ENCODE peak calls at places on chromosomes 1 and 21, in eight cellular contexts. One of them, this sample, is unnamed.

GRCh38 chr1:201113451-201114244 is 1.4 kb upstream of the CACNA1S start:
- DNase-seq in GF-D8: no peak
- DNase-seq in Panc1: no peak
- DNase-seq in neural progenitor cell: no peak
- DNase-seq in activated T-cell treated with anti-CD3 and anti-CD28 coated beads for 1 hour: no peak
- DNase-seq in iris pigment epithelial cell: no peak
- DNase-seq in HT1080: no peak
- DNase-seq in hepatic stellate cell: no peak
- DNase-seq in this sample: no peak

GRCh38 chr1:10561497-10561896 is 86.7 kb downstream of the PEX14 start:
- DNase-seq in hepatic stellate cell: no peak
- DNase-seq in GF-D8: peak
- DNase-seq in iris pigment epithelial cell: peak
- DNase-seq in Panc1: no peak
- DNase-seq in neural progenitor cell: no peak
- DNase-seq in activated T-cell treated with anti-CD3 and anti-CD28 coated beads for 1 hour: no peak
- DNase-seq in HT1080: no peak
- DNase-seq in this sample: no peak

GRCh38 chr1:7313081-7313546 is 458.0 kb upstream of the VAMP3 start:
- DNase-seq in GF-D8: no peak
- DNase-seq in HT1080: peak
- DNase-seq in hepatic stellate cell: no peak
- DNase-seq in iris pigment epithelial cell: peak
- DNase-seq in activated T-cell treated with anti-CD3 and anti-CD28 coated beads for 1 hour: no peak
- DNase-seq in neural progenitor cell: no peak
- DNase-seq in Panc1: no peak
- DNase-seq in this sample: no peak

GRCh38 chr1:189149547-189150375 is 1327.9 kb downstream of the BRINP3 start:
- DNase-seq in iris pigment epithelial cell: no peak
- DNase-seq in HT1080: no peak
- DNase-seq in hepatic stellate cell: no peak
- DNase-seq in activated T-cell treated with anti-CD3 and anti-CD28 coated beads for 1 hour: no peak
- DNase-seq in GF-D8: no peak
- DNase-seq in neural progenitor cell: peak
- DNase-seq in Panc1: no peak
- DNase-seq in this sample: no peak

GRCh38 chr1:175222296-175222938 is 29.8 kb upstream of the KIAA0040 start:
- DNase-seq in hepatic stellate cell: no peak
- DNase-seq in Panc1: no peak
- DNase-seq in GF-D8: no peak
- DNase-seq in neural progenitor cell: no peak
- DNase-seq in activated T-cell treated with anti-CD3 and anti-CD28 coated beads for 1 hour: no peak
- DNase-seq in HT1080: no peak
- DNase-seq in iris pigment epithelial cell: no peak
- DNase-seq in this sample: no peak

GRCh38 chr1:43348809-43349593 is 9.8 kb upstream of the CDC20 start:
- DNase-seq in activated T-cell treated with anti-CD3 and anti-CD28 coated beads for 1 hour: no peak
- DNase-seq in iris pigment epithelial cell: peak
- DNase-seq in GF-D8: no peak
- DNase-seq in neural progenitor cell: peak
- DNase-seq in Panc1: peak
- DNase-seq in HT1080: peak
- DNase-seq in hepatic stellate cell: peak
- DNase-seq in this sample: peak

GRCh38 chr1:16253332-16253922 is 16.4 kb upstream of the CPLANE2 start:
- DNase-seq in activated T-cell treated with anti-CD3 and anti-CD28 coated beads for 1 hour: no peak
- DNase-seq in iris pigment epithelial cell: no peak
- DNase-seq in neural progenitor cell: no peak
- DNase-seq in hepatic stellate cell: no peak
- DNase-seq in Panc1: no peak
- DNase-seq in GF-D8: no peak
- DNase-seq in HT1080: no peak
- DNase-seq in this sample: no peak

GRCh38 chr1:9687120-9687875 is 35.8 kb downstream of the PIK3CD start:
- DNase-seq in HT1080: peak
- DNase-seq in neural progenitor cell: peak
- DNase-seq in iris pigment epithelial cell: peak
- DNase-seq in activated T-cell treated with anti-CD3 and anti-CD28 coated beads for 1 hour: peak
- DNase-seq in hepatic stellate cell: peak
- DNase-seq in GF-D8: no peak
- DNase-seq in Panc1: no peak
- DNase-seq in this sample: no peak

GRCh38 chr1:27342778-27343638 is 1.2 kb downstream of the SYTL1 start:
- DNase-seq in iris pigment epithelial cell: no peak
- DNase-seq in neural progenitor cell: peak
- DNase-seq in Panc1: no peak
- DNase-seq in activated T-cell treated with anti-CD3 and anti-CD28 coated beads for 1 hour: peak
- DNase-seq in hepatic stellate cell: no peak
- DNase-seq in HT1080: no peak
- DNase-seq in GF-D8: peak
- DNase-seq in this sample: no peak

GRCh38 chr1:117886101-117886795 is 43.2 kb downstream of the GDAP2 start:
- DNase-seq in iris pigment epithelial cell: peak
- DNase-seq in HT1080: peak
- DNase-seq in Panc1: no peak
- DNase-seq in neural progenitor cell: no peak
- DNase-seq in hepatic stellate cell: peak
- DNase-seq in activated T-cell treated with anti-CD3 and anti-CD28 coated beads for 1 hour: no peak
- DNase-seq in GF-D8: no peak
- DNase-seq in this sample: no peak

GRCh38 chr1:57796609-57797008 is 372.7 kb upstream of the DAB1 start:
- DNase-seq in activated T-cell treated with anti-CD3 and anti-CD28 coated beads for 1 hour: no peak
- DNase-seq in iris pigment epithelial cell: peak
- DNase-seq in HT1080: peak
- DNase-seq in GF-D8: no peak
- DNase-seq in hepatic stellate cell: no peak
- DNase-seq in neural progenitor cell: no peak
- DNase-seq in Panc1: no peak
- DNase-seq in this sample: no peak

GRCh38 chr1:23202263-23202749 is 15.0 kb downstream of the HTR1D start:
- DNase-seq in GF-D8: peak
- DNase-seq in HT1080: peak
- DNase-seq in neural progenitor cell: no peak
- DNase-seq in Panc1: no peak
- DNase-seq in iris pigment epithelial cell: peak
- DNase-seq in activated T-cell treated with anti-CD3 and anti-CD28 coated beads for 1 hour: no peak
- DNase-seq in hepatic stellate cell: peak
- DNase-seq in this sample: no peak

GRCh38 chr1:237065903-237066302 is 23.9 kb downstream of the RYR2 start:
- DNase-seq in iris pigment epithelial cell: no peak
- DNase-seq in activated T-cell treated with anti-CD3 and anti-CD28 coated beads for 1 hour: no peak
- DNase-seq in neural progenitor cell: no peak
- DNase-seq in GF-D8: no peak
- DNase-seq in Panc1: no peak
- DNase-seq in hepatic stellate cell: no peak
- DNase-seq in HT1080: no peak
- DNase-seq in this sample: no peak

GRCh38 chr1:236603896-236604217 is 459 bp downstream of the HEATR1 start:
- DNase-seq in activated T-cell treated with anti-CD3 and anti-CD28 coated beads for 1 hour: no peak
- DNase-seq in hepatic stellate cell: peak
- DNase-seq in HT1080: no peak
- DNase-seq in Panc1: no peak
- DNase-seq in GF-D8: no peak
- DNase-seq in iris pigment epithelial cell: peak
- DNase-seq in neural progenitor cell: no peak
- DNase-seq in this sample: no peak

GRCh38 chr1:11654571-11655262 is at the start of gene FBXO44:
- DNase-seq in Panc1: no peak
- DNase-seq in HT1080: no peak
- DNase-seq in hepatic stellate cell: no peak
- DNase-seq in activated T-cell treated with anti-CD3 and anti-CD28 coated beads for 1 hour: peak
- DNase-seq in neural progenitor cell: peak
- DNase-seq in iris pigment epithelial cell: no peak
- DNase-seq in GF-D8: no peak
- DNase-seq in this sample: no peak

GRCh38 chr1:4868521-4868920 is 214.1 kb downstream of the AJAP1 start:
- DNase-seq in activated T-cell treated with anti-CD3 and anti-CD28 coated beads for 1 hour: no peak
- DNase-seq in hepatic stellate cell: no peak
- DNase-seq in Panc1: no peak
- DNase-seq in iris pigment epithelial cell: no peak
- DNase-seq in GF-D8: no peak
- DNase-seq in HT1080: no peak
- DNase-seq in neural progenitor cell: no peak
- DNase-seq in this sample: no peak

GRCh38 chr1:61807606-61808005 is 65.3 kb downstream of the PATJ start:
- DNase-seq in Panc1: no peak
- DNase-seq in HT1080: no peak
- DNase-seq in iris pigment epithelial cell: no peak
- DNase-seq in hepatic stellate cell: no peak
- DNase-seq in GF-D8: no peak
- DNase-seq in neural progenitor cell: no peak
- DNase-seq in activated T-cell treated with anti-CD3 and anti-CD28 coated beads for 1 hour: no peak
- DNase-seq in this sample: no peak

GRCh38 chr1:116318897-116319296 is 54.1 kb upstream of the ATP1A1 start:
- DNase-seq in Panc1: no peak
- DNase-seq in GF-D8: no peak
- DNase-seq in HT1080: no peak
- DNase-seq in neural progenitor cell: no peak
- DNase-seq in activated T-cell treated with anti-CD3 and anti-CD28 coated beads for 1 hour: no peak
- DNase-seq in iris pigment epithelial cell: no peak
- DNase-seq in hepatic stellate cell: no peak
- DNase-seq in this sample: no peak

GRCh38 chr21:29017639-29018237 is 1.4 kb downstream of the RWDD2B start:
- DNase-seq in hepatic stellate cell: no peak
- DNase-seq in GF-D8: peak
- DNase-seq in iris pigment epithelial cell: no peak
- DNase-seq in HT1080: no peak
- DNase-seq in activated T-cell treated with anti-CD3 and anti-CD28 coated beads for 1 hour: no peak
- DNase-seq in Panc1: no peak
- DNase-seq in neural progenitor cell: no peak
- DNase-seq in this sample: no peak

GRCh38 chr1:169115891-169116585 is 9.5 kb downstream of the ATP1B1 start:
- DNase-seq in HT1080: no peak
- DNase-seq in GF-D8: no peak
- DNase-seq in iris pigment epithelial cell: peak
- DNase-seq in neural progenitor cell: no peak
- DNase-seq in hepatic stellate cell: no peak
- DNase-seq in activated T-cell treated with anti-CD3 and anti-CD28 coated beads for 1 hour: no peak
- DNase-seq in Panc1: no peak
- DNase-seq in this sample: no peak

GRCh38 chr1:219420913-219421312 is 192.0 kb downstream of the ZC3H11B start:
- DNase-seq in activated T-cell treated with anti-CD3 and anti-CD28 coated beads for 1 hour: no peak
- DNase-seq in Panc1: no peak
- DNase-seq in GF-D8: no peak
- DNase-seq in neural progenitor cell: no peak
- DNase-seq in iris pigment epithelial cell: no peak
- DNase-seq in HT1080: no peak
- DNase-seq in hepatic stellate cell: no peak
- DNase-seq in this sample: no peak

GRCh38 chr1:153607381-153607780 is 5.6 kb downstream of the S100A16 start:
- DNase-seq in Panc1: no peak
- DNase-seq in iris pigment epithelial cell: no peak
- DNase-seq in hepatic stellate cell: no peak
- DNase-seq in HT1080: no peak
- DNase-seq in activated T-cell treated with anti-CD3 and anti-CD28 coated beads for 1 hour: no peak
- DNase-seq in GF-D8: no peak
- DNase-seq in neural progenitor cell: no peak
- DNase-seq in this sample: no peak

GRCh38 chr1:50929376-50929958 is 30.6 kb downstream of the FAF1 start:
- DNase-seq in HT1080: peak
- DNase-seq in iris pigment epithelial cell: peak
- DNase-seq in neural progenitor cell: peak
- DNase-seq in GF-D8: peak
- DNase-seq in Panc1: peak
- DNase-seq in activated T-cell treated with anti-CD3 and anti-CD28 coated beads for 1 hour: no peak
- DNase-seq in hepatic stellate cell: peak
- DNase-seq in this sample: no peak

GRCh38 chr1:113783254-113784103 is 24.2 kb upstream of the PHTF1 start:
- DNase-seq in HT1080: peak
- DNase-seq in GF-D8: peak
- DNase-seq in activated T-cell treated with anti-CD3 and anti-CD28 coated beads for 1 hour: no peak
- DNase-seq in Panc1: no peak
- DNase-seq in iris pigment epithelial cell: peak
- DNase-seq in hepatic stellate cell: peak
- DNase-seq in neural progenitor cell: no peak
- DNase-seq in this sample: no peak

GRCh38 chr1:179976970-179977651 is 22.5 kb downstream of the CEP350 start:
- DNase-seq in Panc1: no peak
- DNase-seq in GF-D8: no peak
- DNase-seq in hepatic stellate cell: no peak
- DNase-seq in iris pigment epithelial cell: no peak
- DNase-seq in activated T-cell treated with anti-CD3 and anti-CD28 coated beads for 1 hour: no peak
- DNase-seq in HT1080: no peak
- DNase-seq in neural progenitor cell: peak
- DNase-seq in this sample: no peak

GRCh38 chr1:18949689-18950414 is 6.6 kb downstream of the IFFO2 start:
- DNase-seq in GF-D8: no peak
- DNase-seq in hepatic stellate cell: peak
- DNase-seq in iris pigment epithelial cell: peak
- DNase-seq in Panc1: no peak
- DNase-seq in activated T-cell treated with anti-CD3 and anti-CD28 coated beads for 1 hour: no peak
- DNase-seq in neural progenitor cell: peak
- DNase-seq in HT1080: no peak
- DNase-seq in this sample: no peak

GRCh38 chr1:30808067-30808662 is 50.6 kb upstream of the LAPTM5 start:
- DNase-seq in iris pigment epithelial cell: no peak
- DNase-seq in hepatic stellate cell: no peak
- DNase-seq in Panc1: no peak
- DNase-seq in HT1080: no peak
- DNase-seq in neural progenitor cell: no peak
- DNase-seq in GF-D8: no peak
- DNase-seq in activated T-cell treated with anti-CD3 and anti-CD28 coated beads for 1 hour: no peak
- DNase-seq in this sample: no peak

GRCh38 chr1:219659682-219660081 is 46.8 kb upstream of the ZC3H11B start:
- DNase-seq in HT1080: peak
- DNase-seq in activated T-cell treated with anti-CD3 and anti-CD28 coated beads for 1 hour: no peak
- DNase-seq in hepatic stellate cell: no peak
- DNase-seq in neural progenitor cell: no peak
- DNase-seq in Panc1: no peak
- DNase-seq in GF-D8: no peak
- DNase-seq in iris pigment epithelial cell: peak
- DNase-seq in this sample: no peak

GRCh38 chr1:25031601-25031965 is 101.5 kb upstream of the RUNX3 start:
- DNase-seq in iris pigment epithelial cell: no peak
- DNase-seq in Panc1: no peak
- DNase-seq in neural progenitor cell: no peak
- DNase-seq in hepatic stellate cell: no peak
- DNase-seq in GF-D8: no peak
- DNase-seq in activated T-cell treated with anti-CD3 and anti-CD28 coated beads for 1 hour: peak
- DNase-seq in HT1080: no peak
- DNase-seq in this sample: no peak

GRCh38 chr21:34261841-34262832 is 101.7 kb upstream of the KCNE2 start:
- DNase-seq in iris pigment epithelial cell: no peak
- DNase-seq in neural progenitor cell: no peak
- DNase-seq in activated T-cell treated with anti-CD3 and anti-CD28 coated beads for 1 hour: no peak
- DNase-seq in hepatic stellate cell: no peak
- DNase-seq in HT1080: no peak
- DNase-seq in Panc1: no peak
- DNase-seq in GF-D8: no peak
- DNase-seq in this sample: no peak

GRCh38 chr21:45353200-45353599 is 51.8 kb upstream of the COL18A1 start:
- DNase-seq in hepatic stellate cell: no peak
- DNase-seq in Panc1: no peak
- DNase-seq in iris pigment epithelial cell: no peak
- DNase-seq in activated T-cell treated with anti-CD3 and anti-CD28 coated beads for 1 hour: no peak
- DNase-seq in HT1080: no peak
- DNase-seq in neural progenitor cell: no peak
- DNase-seq in GF-D8: no peak
- DNase-seq in this sample: no peak